ENCODE peak calls at places on chromosome 21, in nine cellular contexts. J is stimulated activated CD4-positive, alpha-beta T cell treated with anti-CD3 and anti-CD28 coated beads, Interleukin-4, amount 100 ng/mL, for 1 hour; B is HT-29; D is NT2/D1; C is NCI-H446 treated with DMSO at 0.1 percent for 48 hours; X is posterior vena cava; Z is HTR-8/SVneo; R is CD8-positive, alpha-beta memory T cell; N is OCI-M1. W is an unnamed sample.

GRCh38 chr21:35016071-35016470 is 33.0 kb downstream of the RUNX1 start:
- DNase-seq in J (no peak), B (no peak), D (no peak), C (no peak), X (no peak), Z (no peak), R (no peak), N (no peak), W (no peak)

GRCh38 chr21:33027401-33028185 is 1.9 kb downstream of the OLIG2 start:
- DNase-seq in J (no peak), B (no peak), D (no peak), C (no peak), X (peak; percentile 44), Z (no peak), R (no peak), N (no peak), W (no peak)

GRCh38 chr21:45088116-45088515 is 13.7 kb downstream of the ADARB1 start:
- DNase-seq in J (no peak), B (no peak), D (no peak), C (no peak), X (no peak), Z (no peak), R (no peak), N (no peak), W (no peak)

GRCh38 chr21:46063734-46064680 is 33.9 kb upstream of the COL6A2 start:
- DNase-seq in J (no peak), B (no peak), D (no peak), C (no peak), X (peak; percentile 74), Z (no peak), R (no peak), N (no peak), W (no peak)

GRCh38 chr21:35198004-35198403 is 148.9 kb upstream of the RUNX1 start:
- DNase-seq in J (no peak), B (no peak), D (no peak), C (no peak), X (no peak), Z (peak; percentile 50), R (no peak), N (no peak), W (peak; percentile 56)

GRCh38 chr21:44952116-44952928 is 12.5 kb downstream of the SLX9 start:
- DNase-seq in J (no peak), B (no peak), D (no peak), C (no peak), X (no peak), Z (no peak), R (no peak), N (no peak), W (no peak)

GRCh38 chr21:28627691-28628090 is 365.0 kb downstream of the LTN1 start:
- DNase-seq in J (no peak), B (no peak), D (no peak), C (no peak), X (no peak), Z (no peak), R (no peak), N (peak; percentile 53), W (no peak)

GRCh38 chr21:42258885-42259407 is 40.0 kb downstream of the ABCG1 start:
- DNase-seq in J (no peak), B (no peak), D (no peak), C (no peak), X (no peak), Z (no peak), R (no peak), N (no peak), W (no peak)

GRCh38 chr21:37001446-37001845 is 5.1 kb upstream of the RIPPLY3 start:
- DNase-seq in J (no peak), B (no peak), D (no peak), C (no peak), X (no peak), Z (no peak), R (no peak), N (no peak), W (no peak)

W was measured in retinal pigment epithelial cell.